ENCODE peak calls at places on chromosomes 7 and 10, in nine cellular contexts. A, H, L, O, E, S, K, N and Y are unnamed samples.

GRCh38 chr10:131143425-131144165 is 167.9 kb downstream of the TCERG1L start:
- DNase-seq in A (no peak), H (no peak), L (no peak), O (no peak), E (no peak), S (no peak), K (no peak), N (no peak), Y (no peak)

GRCh38 chr7:107051376-107051775 is 6.9 kb downstream of the PRKAR2B start:
- DNase-seq in A (no peak), H (no peak), L (no peak), O (no peak), E (no peak), S (no peak), K (no peak), N (no peak), Y (no peak)

GRCh38 chr7:102433319-102434038 is at the start of gene ORAI2:
- DNase-seq in A (peak; percentile 93), H (peak; percentile 86), L (peak; percentile 91), O (peak; percentile 88), E (peak; percentile 49), S (no peak), K (peak; percentile 82), N (peak; percentile 76), Y (no peak)

GRCh38 chr10:37960738-37961137 is 15.7 kb downstream of the ZNF25 start:
- DNase-seq in A (no peak), H (no peak), L (no peak), O (no peak), E (no peak), S (no peak), K (no peak), N (no peak), Y (no peak)

GRCh38 chr7:155448632-155449007 is 9.3 kb upstream of the EN2 start:
- DNase-seq in A (no peak), H (no peak), L (peak; percentile 54), O (no peak), E (no peak), S (no peak), K (no peak), N (no peak), Y (no peak)

GRCh38 chr7:55308186-55308929 is 56.8 kb upstream of the LANCL2 start:
- DNase-seq in A (no peak), H (no peak), L (no peak), O (no peak), E (no peak), S (no peak), K (no peak), N (no peak), Y (no peak)

GRCh38 chr7:135726911-135727673 is 894 bp downstream of the SLC13A4 start:
- DNase-seq in A (no peak), H (no peak), L (no peak), O (no peak), E (no peak), S (no peak), K (no peak), N (no peak), Y (no peak)

GRCh38 chr7:27947581-27948278 is 207.8 kb downstream of the TAX1BP1 start:
- DNase-seq in A (no peak), H (no peak), L (peak; percentile 21), O (no peak), E (no peak), S (no peak), K (no peak), N (peak; percentile 82), Y (no peak)

GRCh38 chr10:3978174-3978573 is 193.2 kb upstream of the KLF6 start:
- DNase-seq in A (no peak), H (no peak), L (no peak), O (no peak), E (no peak), S (no peak), K (no peak), N (no peak), Y (no peak)

GRCh38 chr7:99794585-99795502 is 10.9 kb upstream of the CYP3A4 start:
- DNase-seq in A (no peak), H (no peak), L (no peak), O (no peak), E (no peak), S (no peak), K (no peak), N (no peak), Y (no peak)

GRCh38 chr7:92750440-92750839 is 85.9 kb downstream of the CDK6 start:
- DNase-seq in A (no peak), H (no peak), L (no peak), O (no peak), E (no peak), S (no peak), K (no peak), N (no peak), Y (no peak)

GRCh38 chr10:26374426-26374825 is 63.7 kb upstream of the APBB1IP start:
- DNase-seq in A (no peak), H (no peak), L (no peak), O (no peak), E (peak; percentile 14), S (no peak), K (no peak), N (no peak), Y (no peak)

GRCh38 chr7:4136501-4137110 is 545.5 kb upstream of the FOXK1 start:
- DNase-seq in A (no peak), H (peak; percentile 42), L (no peak), O (no peak), E (no peak), S (no peak), K (no peak), N (no peak), Y (no peak)

GRCh38 chr10:43955002-43955596 is 306.4 kb upstream of the ZNF32 start:
- DNase-seq in A (no peak), H (no peak), L (no peak), O (no peak), E (no peak), S (no peak), K (no peak), N (no peak), Y (peak; percentile 35)

GRCh38 chr10:11146402-11147171 is 128.9 kb downstream of the CELF2 start:
- DNase-seq in A (no peak), H (no peak), L (no peak), O (no peak), E (no peak), S (no peak), K (no peak), N (no peak), Y (no peak)

GRCh38 chr7:90474284-90475210 is 5.1 kb downstream of the PTTG1IP2 start:
- DNase-seq in A (no peak), H (no peak), L (no peak), O (no peak), E (no peak), S (no peak), K (no peak), N (no peak), Y (no peak)

GRCh38 chr10:107542016-107542415 is 377.5 kb upstream of the SORCS1 start:
- DNase-seq in A (no peak), H (no peak), L (no peak), O (no peak), E (no peak), S (no peak), K (no peak), N (no peak), Y (no peak)

GRCh38 chr7:105136221-105136620 is 122.2 kb downstream of the KMT2E start:
- DNase-seq in A (no peak), H (no peak), L (no peak), O (no peak), E (no peak), S (no peak), K (no peak), N (no peak), Y (no peak)

GRCh38 chr10:117980216-117980615 is 66.5 kb downstream of the RAB11FIP2 start:
- DNase-seq in A (no peak), H (no peak), L (no peak), O (no peak), E (no peak), S (no peak), K (no peak), N (no peak), Y (no peak)

GRCh38 chr7:50529093-50529862 is 35.9 kb downstream of the DDC start:
- DNase-seq in A (no peak), H (no peak), L (no peak), O (no peak), E (no peak), S (no peak), K (no peak), N (no peak), Y (no peak)

GRCh38 chr10:110156046-110156445 is 51.4 kb upstream of the MXI1 start:
- DNase-seq in A (no peak), H (no peak), L (no peak), O (no peak), E (no peak), S (no peak), K (no peak), N (no peak), Y (no peak)

GRCh38 chr7:4683043-4683883 is 1.2 kb downstream of the FOXK1 start:
- DNase-seq in A (peak; percentile 55), H (no peak), L (peak; percentile 23), O (peak; percentile 4), E (no peak), S (no peak), K (no peak), N (peak; percentile 54), Y (no peak)

GRCh38 chr10:63757067-63757466 is 235.9 kb downstream of the REEP3 start:
- DNase-seq in A (no peak), H (no peak), L (no peak), O (no peak), E (no peak), S (no peak), K (no peak), N (no peak), Y (no peak)

GRCh38 chr10:44865289-44865671 is 45.9 kb upstream of the TMEM72 start:
- DNase-seq in A (no peak), H (no peak), L (no peak), O (no peak), E (no peak), S (no peak), K (no peak), N (peak; percentile 43), Y (peak; percentile 67)

GRCh38 chr7:106772655-106773108 is 92.4 kb upstream of the PIK3CG start:
- DNase-seq in A (no peak), H (no peak), L (no peak), O (no peak), E (no peak), S (no peak), K (no peak), N (no peak), Y (no peak)

GRCh38 chr10:132836832-132837540 is 51.0 kb upstream of the NKX6-2 start:
- DNase-seq in A (peak; percentile 64), H (peak; percentile 85), L (peak; percentile 71), O (peak; percentile 41), E (peak; percentile 36), S (no peak), K (peak; percentile 33), N (no peak), Y (no peak)